ENCODE peak calls at places on chromosomes 4 and X, in eight cellular contexts. K is body of pancreas; A is fibroblast of mammary gland; W is GM23248; S is neuronal stem cell; O is HFF-Myc; N is CD8-positive, alpha-beta memory T cell; I is fibroblast of pulmonary artery. C is an unnamed sample.

GRCh38 chr4:40455340-40455902 is 120.3 kb downstream of the CHRNA9 start:
- DNase-seq in K (peak), A (peak), W (peak), S (no peak), O (no peak), N (no peak), I (peak), C (no peak)

GRCh38 chr4:151434183-151434860 is 25.3 kb downstream of the FHIP1A start:
- DNase-seq in K (no peak), A (peak), W (peak), S (no peak), O (no peak), N (no peak), I (peak), C (no peak)

GRCh38 chr4:72558655-72559054 is 10.4 kb downstream of the ADAMTS3 start:
- DNase-seq in K (no peak), A (no peak), W (no peak), S (no peak), O (no peak), N (no peak), I (no peak), C (no peak)

GRCh38 chr4:145481164-145481941 is at the start of gene SMAD1:
- DNase-seq in K (peak), A (peak), W (peak), S (peak), O (peak), N (no peak), I (peak), C (peak)

GRCh38 chr4:73603307-73603710 is 16.9 kb downstream of the RASSF6 start:
- DNase-seq in K (peak), A (peak), W (no peak), S (no peak), O (no peak), N (no peak), I (peak), C (no peak)

GRCh38 chrX:115266300-115266699 is 23.2 kb upstream of the LUZP4 start:
- DNase-seq in K (no peak), A (peak), W (peak), S (no peak), O (no peak), N (no peak), I (no peak), C (no peak)

GRCh38 chr4:160423879-160424451 is 1321.1 kb downstream of the RAPGEF2 start:
- DNase-seq in K (no peak), A (peak), W (no peak), S (no peak), O (no peak), N (no peak), I (peak), C (peak)

GRCh38 chr4:84814100-84814750 is 152.3 kb downstream of the WDFY3 start:
- DNase-seq in K (peak), A (peak), W (peak), S (no peak), O (peak), N (no peak), I (peak), C (peak)

GRCh38 chr4:111399523-111400135 is 745.6 kb upstream of the FAM241A start:
- DNase-seq in K (no peak), A (peak), W (peak), S (no peak), O (no peak), N (no peak), I (no peak), C (no peak)

GRCh38 chr4:177441061-177441802 is 1.0 kb downstream of the AGA start:
- DNase-seq in K (no peak), A (peak), W (peak), S (no peak), O (no peak), N (peak), I (peak), C (peak)

GRCh38 chr4:150217192-150217591 is 138.9 kb downstream of the DCLK2 start:
- DNase-seq in K (peak), A (peak), W (peak), S (peak), O (no peak), N (no peak), I (peak), C (peak)

GRCh38 chrX:15336023-15336413 is 695 bp upstream of the PIGA start:
- DNase-seq in K (peak), A (peak), W (peak), S (no peak), O (peak), N (peak), I (peak), C (peak)
- H3K4me3 ChIP-seq in K (no peak), A (peak), W (peak), S (peak), O (peak), N (peak), I (peak), C (peak)

DNA sequence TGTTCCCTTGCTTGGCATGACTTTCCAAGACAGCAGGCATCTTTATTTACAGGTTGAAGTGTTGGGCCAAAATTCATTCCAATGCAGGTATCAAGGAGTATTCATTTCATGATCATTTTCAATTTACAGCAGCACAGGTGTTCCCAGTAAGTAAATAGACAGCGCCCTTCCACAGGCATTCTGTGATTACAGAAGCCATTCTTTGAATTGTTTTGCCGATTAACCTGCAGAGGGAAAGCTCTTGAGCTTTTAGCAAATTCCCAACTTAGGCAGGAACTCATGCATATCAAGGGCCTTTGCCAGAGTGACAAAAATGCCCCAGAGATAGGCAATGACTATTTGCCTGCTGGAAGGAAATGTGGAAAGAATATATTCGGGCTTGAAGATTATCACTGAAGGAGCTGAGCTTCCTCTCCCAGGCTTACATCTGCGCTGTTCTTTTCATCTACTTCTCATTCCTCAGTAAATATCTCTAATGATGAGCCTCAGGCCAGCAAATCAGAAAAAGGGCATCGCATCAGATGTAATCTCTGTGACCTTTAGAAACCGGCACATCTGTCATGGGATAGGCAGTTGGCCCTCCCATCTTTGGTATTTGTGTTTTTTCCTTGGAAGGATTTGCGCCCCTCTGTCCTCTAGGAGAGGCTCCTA is 6.7 kb downstream of the TXK start:
- DNase-seq in K (no peak), A (no peak), W (no peak), S (no peak), O (no peak), N (no peak), I (no peak), C (no peak)
- H3K4me3 ChIP-seq in K (no peak), A (no peak), W (peak), S (no peak), O (no peak), N (peak), I (no peak), C (no peak)

DNA sequence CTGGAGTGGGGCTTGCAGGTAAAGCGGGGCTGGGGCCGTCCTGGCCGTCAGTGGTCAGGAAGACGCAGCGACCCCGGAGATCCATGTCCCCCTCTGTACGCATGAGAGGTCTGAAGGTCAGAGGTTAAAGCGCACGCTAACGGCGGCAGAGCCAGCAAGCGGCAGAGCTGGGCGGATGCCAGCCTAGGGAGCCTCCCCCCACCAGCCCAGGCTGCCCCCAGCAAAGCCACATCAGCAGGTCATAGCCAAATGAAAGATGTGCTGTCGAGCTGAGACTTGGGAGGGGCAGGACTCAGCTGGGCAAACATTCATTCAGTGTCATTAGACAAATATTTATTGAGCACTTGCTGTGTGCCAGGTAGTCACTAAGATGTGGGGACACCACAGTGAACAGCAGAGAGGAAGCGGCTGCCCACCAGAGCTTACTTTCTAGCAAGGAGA is 593 bp upstream of the JAKMIP1 start:
- DNase-seq in K (peak), A (no peak), W (no peak), S (no peak), O (no peak), N (peak), I (no peak), C (peak)
- H3K4me3 ChIP-seq in K (peak), A (no peak), W (no peak), S (peak), O (peak), N (no peak), I (no peak), C (peak)

GRCh38 chr4:5887011-5887360 is 5.9 kb downstream of the CRMP1 start:
- DNase-seq in K (no peak), A (no peak), W (peak), S (no peak), O (no peak), N (no peak), I (no peak), C (no peak)
- H3K4me3 ChIP-seq in K (no peak), A (no peak), W (no peak), S (peak), O (no peak), N (no peak), I (no peak), C (no peak)

DNA sequence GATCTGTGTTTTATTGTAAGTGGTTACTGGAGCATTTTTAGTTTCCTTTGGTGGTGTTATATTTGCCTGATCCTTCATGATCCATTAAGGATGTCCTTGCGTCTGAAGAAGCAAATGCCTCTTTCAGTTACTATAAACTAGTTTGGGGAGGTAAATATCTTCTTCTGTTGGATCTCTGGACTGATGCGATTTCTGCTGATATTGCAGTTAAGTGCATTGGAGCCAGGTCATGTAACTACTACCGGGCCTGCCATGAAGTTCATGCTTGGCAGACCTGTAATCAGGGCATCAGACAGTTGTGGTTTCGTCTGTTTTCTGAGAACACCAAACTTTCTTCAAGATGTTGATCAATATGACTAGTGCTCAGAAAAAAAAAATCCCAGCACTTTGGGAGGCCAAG is 22.9 kb downstream of the ZNF718 start:
- DNase-seq in K (no peak), A (no peak), W (no peak), S (no peak), O (no peak), N (no peak), I (no peak), C (no peak)
- H3K4me3 ChIP-seq in K (no peak), A (no peak), W (no peak), S (no peak), O (no peak), N (peak), I (no peak), C (no peak)

GRCh38 chr4:7457201-7458065 is 22.7 kb upstream of the PSAPL1 start:
- DNase-seq in K (no peak), A (no peak), W (no peak), S (no peak), O (no peak), N (no peak), I (no peak), C (no peak)
- H3K4me3 ChIP-seq in K (no peak), A (no peak), W (no peak), S (no peak), O (no peak), N (no peak), I (no peak), C (no peak)

GRCh38 chrX:55111578-55112254 is 22.9 kb downstream of the PAGE2 start:
- DNase-seq in K (no peak), A (no peak), W (no peak), S (no peak), O (no peak), N (no peak), I (no peak), C (no peak)
- H3K4me3 ChIP-seq in K (no peak), A (no peak), W (no peak), S (no peak), O (no peak), N (no peak), I (no peak), C (no peak)

GRCh38 chrX:11759461-11760311 is 1.6 kb downstream of the MSL3 start:
- DNase-seq in K (peak), A (peak), W (peak), S (peak), O (peak), N (peak), I (peak), C (peak)

GRCh38 chrX:11759172-11759460 is 1.1 kb downstream of the MSL3 start:
- DNase-seq in K (no peak), A (no peak), W (no peak), S (no peak), O (no peak), N (no peak), I (no peak), C (no peak)

GRCh38 chrX:11758400-11759171 is 549 bp downstream of the MSL3 start:
- DNase-seq in K (peak), A (peak), W (peak), S (peak), O (no peak), N (peak), I (peak), C (peak)

GRCh38 chrX:11757729-11758399 is at the start of gene MSL3:
- DNase-seq in K (peak), A (peak), W (peak), S (peak), O (no peak), N (no peak), I (peak), C (peak)

DNA sequence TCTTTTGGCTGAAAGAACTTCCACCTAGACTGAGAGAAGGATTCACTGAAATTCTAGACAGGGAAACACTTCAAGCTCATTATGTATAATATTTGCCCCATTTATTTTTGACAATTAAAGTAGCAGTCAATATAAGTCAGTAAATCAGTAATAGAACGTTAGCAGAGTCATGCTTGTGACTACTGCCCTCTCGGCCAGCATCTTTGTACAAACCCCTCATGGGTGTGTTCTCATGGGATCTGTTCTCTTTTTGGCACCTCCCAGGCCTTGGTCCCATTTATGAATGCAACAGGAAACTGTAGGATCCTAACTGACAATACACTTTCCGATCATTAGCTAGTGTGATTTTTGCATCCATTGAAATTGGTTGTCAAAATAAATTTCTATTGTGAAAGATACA is 2.9 kb downstream of the MSL3 start:
- DNase-seq in K (no peak), A (no peak), W (no peak), S (no peak), O (no peak), N (no peak), I (no peak), C (no peak)
- H3K4me3 ChIP-seq in K (no peak), A (no peak), W (peak), S (no peak), O (no peak), N (peak), I (peak), C (peak)

GRCh38 chrX:1205681-1206611 is 6.5 kb downstream of the CRLF2 start:
- DNase-seq in K (peak), A (peak), W (peak), S (peak), O (peak), N (peak), I (peak), C (peak)
- H3K4me3 ChIP-seq in K (no peak), A (no peak), W (peak), S (peak), O (peak), N (peak), I (no peak), C (peak)

C was measured in GM12865.